ENCODE peak calls at places on chromosomes 4 and X, in ten cellular contexts. V is pancreas, K is brain microvascular endothelial cell, J is astrocyte of the spinal cord, C is upper lobe of left lung, U is epithelial cell of esophagus, I is PC-3, L is A549, N is K562, Y is OCI-LY7. H is an unnamed sample.

GRCh38 chr4:30525662-30526061 is 194.5 kb upstream of the PCDH7 start:
- DNase-seq in V (no peak), C (no peak), U (no peak), N (no peak), K (no peak), J (no peak), L (no peak), Y (no peak), I (no peak), H (no peak)

GRCh38 chrX:16712825-16713155 is 321 bp upstream of the CTPS2 start:
- DNase-seq in C (no peak), L (no peak), J (no peak), K (no peak), U (no peak), Y (no peak), V (no peak), N (no peak), I (no peak), H (no peak)

GRCh38 chr4:159444668-159445067 is 341.8 kb downstream of the RAPGEF2 start:
- DNase-seq in J (no peak), K (peak), N (peak), V (no peak), C (no peak), Y (no peak), L (peak), U (peak), I (peak), H (no peak)

GRCh38 chrX:2500681-2501151 is at the start of the genes DHRSX and ZBED1:
- DNase-seq in Y (peak), K (no peak), I (peak), N (peak), J (no peak), L (peak), V (peak), U (peak), C (peak), H (peak)

GRCh38 chr4:20251061-20251795 is 477 bp upstream of the SLIT2 start:
- DNase-seq in I (peak), L (no peak), K (no peak), J (peak), Y (no peak), U (no peak), N (no peak), C (no peak), V (no peak), H (no peak)

GRCh38 chr4:40976343-40976742 is 226.6 kb downstream of the NSUN7 start:
- DNase-seq in C (no peak), K (no peak), V (peak), U (peak), L (peak), J (peak), N (peak), Y (peak), I (peak), H (peak)

GRCh38 chr4:80103615-80104014 is 30.6 kb upstream of the ANTXR2 start:
- DNase-seq in U (no peak), Y (no peak), I (no peak), K (no peak), N (no peak), J (no peak), V (no peak), L (no peak), C (no peak), H (no peak)

GRCh38 chrX:156004740-156005139 is 7.2 kb downstream of the IL9R start:
- DNase-seq in Y (no peak), I (no peak), J (no peak), K (no peak), U (no peak), L (no peak), V (no peak), C (no peak), N (no peak), H (no peak)

GRCh38 chr4:179893967-179894590 is 2349.1 kb upstream of the TENM3 start:
- DNase-seq in I (no peak), N (no peak), J (no peak), L (no peak), V (no peak), U (no peak), K (no peak), C (no peak), Y (no peak), H (no peak)

GRCh38 chr4:156677656-156678055 is 293.9 kb downstream of the PDGFC start:
- DNase-seq in N (no peak), L (no peak), Y (no peak), U (no peak), I (no peak), J (no peak), K (no peak), C (no peak), V (no peak), H (no peak)

GRCh38 chrX:50691820-50692219 is 122.2 kb downstream of the SHROOM4 start:
- DNase-seq in I (peak), C (no peak), Y (peak), U (peak), N (peak), K (peak), J (peak), V (peak), L (peak), H (no peak)

GRCh38 chrX:74049126-74049525 is 254.9 kb upstream of the ZCCHC13 start:
- DNase-seq in K (no peak), J (no peak), L (no peak), I (no peak), C (no peak), N (no peak), U (no peak), V (no peak), Y (no peak), H (no peak)

GRCh38 chr4:87192155-87192919 is 28.1 kb downstream of the KLHL8 start:
- DNase-seq in V (no peak), C (no peak), Y (no peak), K (peak), I (no peak), J (peak), N (no peak), L (no peak), U (no peak), H (no peak)

GRCh38 chr4:184374006-184374405 is 100.3 kb downstream of the IRF2 start:
- DNase-seq in L (no peak), U (no peak), J (no peak), N (no peak), C (no peak), I (no peak), V (no peak), K (no peak), Y (no peak), H (no peak)

GRCh38 chr4:98626350-98626749 is 32.1 kb downstream of the TSPAN5 start:
- DNase-seq in U (peak), I (peak), N (no peak), J (peak), V (no peak), L (peak), Y (no peak), K (peak), C (no peak), H (no peak)

GRCh38 chr4:77358315-77358928 is 201.4 kb downstream of the CCNG2 start:
- DNase-seq in L (peak), N (peak), C (no peak), Y (peak), K (peak), U (peak), I (peak), V (peak), J (peak), H (no peak)

GRCh38 chr4:138938371-138938699 is 77.2 kb upstream of the NOCT start:
- DNase-seq in N (peak), I (peak), L (peak), C (no peak), U (peak), V (no peak), J (peak), Y (peak), K (no peak), H (no peak)

GRCh38 chr4:25863347-25863784 is 578 bp upstream of the SEL1L3 start:
- DNase-seq in Y (peak), N (no peak), K (no peak), U (no peak), V (peak), C (peak), L (peak), I (peak), J (no peak), H (peak)

GRCh38 chr4:123158576-123158975 is 236.2 kb upstream of the NUDT6 start:
- DNase-seq in U (peak), N (no peak), V (no peak), L (no peak), I (no peak), J (no peak), K (no peak), Y (no peak), C (no peak), H (no peak)

GRCh38 chr4:146582864-146583263 is 55.8 kb upstream of the POU4F2 start:
- DNase-seq in K (no peak), Y (no peak), L (no peak), U (peak), N (peak), C (no peak), J (no peak), V (no peak), I (peak), H (no peak)

GRCh38 chrX:48064261-48064660 is 7.2 kb downstream of the ZNF630 start:
- DNase-seq in I (peak), Y (no peak), K (no peak), V (no peak), J (no peak), U (peak), N (no peak), C (no peak), L (no peak), H (no peak)

GRCh38 chr4:35399912-35400311 is 844.4 kb downstream of the ARAP2 start:
- DNase-seq in L (no peak), J (no peak), C (no peak), U (no peak), Y (no peak), N (no peak), V (no peak), I (no peak), K (no peak), H (no peak)

GRCh38 chrX:56764975-56765791 is 36.1 kb downstream of the NBDY start:
- DNase-seq in Y (peak), C (peak), V (no peak), K (no peak), N (no peak), J (no peak), L (no peak), U (no peak), I (no peak), H (no peak)

GRCh38 chr4:1084796-1085403 is 28.5 kb downstream of the RNF212 start:
- DNase-seq in I (no peak), K (no peak), C (no peak), J (no peak), V (no peak), L (no peak), U (no peak), N (no peak), Y (no peak), H (no peak)

GRCh38 chrX:115539841-115540240 is 21.1 kb upstream of the PLS3 start:
- DNase-seq in U (no peak), C (no peak), L (no peak), K (peak), Y (no peak), N (no peak), V (no peak), J (no peak), I (no peak), H (no peak)

GRCh38 chr4:786861-787300 is 39.0 kb downstream of the CPLX1 start:
- DNase-seq in I (no peak), Y (no peak), V (no peak), L (no peak), C (no peak), J (no peak), K (no peak), U (no peak), N (no peak), H (no peak)

GRCh38 chr4:111501946-111502345 is 643.3 kb upstream of the FAM241A start:
- DNase-seq in K (no peak), J (no peak), L (no peak), C (no peak), N (no peak), Y (no peak), I (no peak), V (no peak), U (no peak), H (no peak)

GRCh38 chr4:113222431-113222979 is 173.1 kb downstream of the ANK2 start:
- DNase-seq in N (no peak), Y (no peak), K (peak), U (no peak), I (peak), V (no peak), L (no peak), J (no peak), C (no peak), H (no peak)

GRCh38 chr4:77188498-77189187 is 31.6 kb downstream of the CCNG2 start:
- DNase-seq in K (no peak), Y (no peak), C (no peak), L (no peak), N (no peak), V (no peak), J (no peak), I (no peak), U (no peak), H (no peak)

GRCh38 chrX:103480526-103480925 is 38.8 kb downstream of the RAB40A start:
- DNase-seq in V (no peak), C (no peak), U (no peak), J (no peak), Y (no peak), N (no peak), L (no peak), I (no peak), K (no peak), H (no peak)

GRCh38 chr4:111214371-111214770 is 591.5 kb upstream of the PITX2 start:
- DNase-seq in Y (no peak), U (peak), K (no peak), J (no peak), C (no peak), V (no peak), N (no peak), I (no peak), L (no peak), H (no peak)

GRCh38 chr4:66577922-66578321 is 907.6 kb upstream of the EPHA5 start:
- DNase-seq in L (no peak), I (peak), Y (no peak), C (no peak), K (no peak), U (no peak), V (no peak), J (no peak), N (no peak), H (no peak)

GRCh38 chrX:30572004-30572403 is 5.6 kb downstream of the TASL start:
- DNase-seq in N (no peak), L (no peak), I (no peak), C (no peak), K (no peak), J (no peak), U (no peak), Y (no peak), V (no peak), H (no peak)

GRCh38 chr4:915041-915474 is 17.1 kb downstream of the GAK start:
- DNase-seq in L (no peak), Y (no peak), N (no peak), I (no peak), V (no peak), C (no peak), J (no peak), K (no peak), U (no peak), H (no peak)

GRCh38 chr4:23902203-23902602 is 12.4 kb upstream of the PPARGC1A start:
- DNase-seq in C (no peak), U (no peak), Y (no peak), K (no peak), L (no peak), N (no peak), J (no peak), I (no peak), V (no peak), H (no peak)

GRCh38 chr4:163251204-163251603 is 81.2 kb downstream of the NPY1R start:
- DNase-seq in L (peak), J (no peak), K (no peak), C (no peak), Y (no peak), N (no peak), I (peak), U (peak), V (no peak), H (no peak)

GRCh38 chr4:16916719-16917337 is 18.4 kb upstream of the LDB2 start:
- DNase-seq in N (peak), C (peak), J (peak), Y (peak), K (peak), L (peak), U (peak), V (peak), I (peak), H (peak)

GRCh38 chr4:123671633-123672404 is 275.2 kb downstream of the SPRY1 start:
- DNase-seq in K (no peak), J (no peak), V (no peak), I (no peak), U (no peak), C (no peak), N (no peak), L (no peak), Y (no peak), H (no peak)

GRCh38 chr4:95544433-95545103 is 4.2 kb downstream of the UNC5C start:
- DNase-seq in V (no peak), U (no peak), K (no peak), L (no peak), Y (no peak), C (no peak), I (no peak), J (no peak), N (no peak), H (no peak)
- TF ChIP-seq CTCF in V (no peak), U (peak), K (peak), L (no peak), Y (no peak), C (no peak), I (peak), J (peak), N (no peak), H (no peak)

GRCh38 chr4:150056569-150056968 is 21.7 kb upstream of the DCLK2 start:
- DNase-seq in I (no peak), K (no peak), C (no peak), N (no peak), U (peak), L (peak), V (no peak), J (no peak), Y (no peak), H (no peak)
- H3K4me3 ChIP-seq in I (no peak), K (no peak), C (no peak), N (no peak), U (no peak), L (no peak), V (no peak), J (no peak), Y (no peak), H (no peak)

DNA sequence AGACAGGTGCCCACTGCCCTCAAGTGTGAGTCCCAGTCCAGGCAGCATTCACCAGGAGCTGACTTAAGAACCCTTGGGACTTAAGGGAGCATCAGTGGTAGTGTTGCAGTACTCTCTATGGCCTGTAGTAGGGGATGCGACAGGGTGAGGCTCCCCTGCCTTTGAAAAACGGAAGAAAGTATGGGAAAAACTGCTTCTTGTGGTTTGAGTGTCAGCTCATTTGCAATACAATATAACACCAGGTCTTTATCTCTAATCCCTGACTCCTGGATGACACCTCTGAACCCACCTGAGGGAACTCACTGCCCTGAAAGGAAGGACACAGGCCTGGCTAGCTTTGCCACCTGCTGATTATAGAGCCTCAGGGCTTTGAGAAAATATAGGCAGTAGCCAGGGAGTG is 176.0 kb downstream of the SMARCA1 start:
- DNase-seq in V (no peak), J (no peak), I (no peak), Y (peak), K (no peak), U (no peak), L (peak), N (no peak), C (no peak), H (no peak)
- TF ChIP-seq CTCF in V (no peak), J (peak), I (no peak), Y (peak), K (peak), U (no peak), L (no peak), N (no peak), C (no peak), H (no peak)

GRCh38 chrX:101488796-101489195 is 3.5 kb downstream of the ARMCX4 start:
- DNase-seq in V (no peak), I (no peak), N (no peak), L (no peak), U (no peak), Y (no peak), C (no peak), K (no peak), J (no peak), H (no peak)

GRCh38 chrX:101483705-101484104 is 1.6 kb upstream of the ARMCX4 start:
- DNase-seq in L (no peak), K (no peak), N (peak), Y (no peak), U (no peak), I (no peak), J (no peak), C (no peak), V (no peak), H (no peak)

GRCh38 chrX:101482296-101482695 is 3.0 kb upstream of the ARMCX4 start:
- DNase-seq in U (no peak), K (peak), J (peak), Y (no peak), I (no peak), V (no peak), L (no peak), N (no peak), C (no peak), H (no peak)

GRCh38 chrX:101485212-101486064 is at the start of gene ARMCX4:
- DNase-seq in Y (no peak), C (peak), I (no peak), U (peak), N (no peak), L (no peak), J (peak), V (peak), K (peak), H (no peak)
- H3K4me3 ChIP-seq in Y (no peak), C (peak), I (no peak), U (peak), N (no peak), L (no peak), J (peak), V (peak), K (peak), H (no peak)

GRCh38 chrX:152641996-152642395 is 4.3 kb downstream of the GABRQ start:
- DNase-seq in N (peak), K (no peak), U (peak), L (peak), I (peak), V (no peak), C (no peak), J (no peak), Y (no peak), H (peak)
- TF ChIP-seq CTCF in N (peak), K (peak), U (peak), L (no peak), I (peak), V (no peak), C (no peak), J (peak), Y (peak), H (no peak)

GRCh38 chrX:39528161-39528560 is 569.6 kb downstream of the BCOR start:
- DNase-seq in L (no peak), N (no peak), V (no peak), C (no peak), J (no peak), Y (no peak), U (no peak), K (no peak), I (no peak), H (no peak)
- H3K4me3 ChIP-seq in L (no peak), N (no peak), V (no peak), C (no peak), J (no peak), Y (no peak), U (no peak), K (no peak), I (no peak), H (no peak)

DNA sequence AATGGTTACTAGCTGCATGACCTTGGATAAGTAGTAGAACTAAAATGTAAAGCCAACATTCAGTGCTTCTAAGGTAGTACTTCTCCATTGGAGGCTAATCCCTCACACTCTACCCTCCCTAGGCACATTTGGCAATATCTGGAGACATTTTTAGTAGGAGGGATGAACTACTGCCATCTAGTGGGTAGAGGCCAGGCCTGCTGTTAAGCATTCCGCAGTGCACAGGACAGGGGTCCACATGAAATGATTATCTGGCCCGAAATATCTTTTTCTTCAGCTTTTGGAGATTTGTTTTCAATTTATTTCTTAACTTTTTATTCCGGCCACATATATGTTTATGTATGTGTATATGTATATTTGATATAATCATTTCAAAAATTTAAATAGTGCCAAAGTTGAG is 36.0 kb upstream of the SPANXC start:
- DNase-seq in K (no peak), N (peak), U (peak), V (peak), L (peak), C (no peak), Y (peak), I (peak), J (peak), H (no peak)
- TF ChIP-seq CTCF in K (peak), N (peak), U (peak), V (peak), L (peak), C (peak), Y (peak), I (peak), J (peak), H (no peak)

DNA sequence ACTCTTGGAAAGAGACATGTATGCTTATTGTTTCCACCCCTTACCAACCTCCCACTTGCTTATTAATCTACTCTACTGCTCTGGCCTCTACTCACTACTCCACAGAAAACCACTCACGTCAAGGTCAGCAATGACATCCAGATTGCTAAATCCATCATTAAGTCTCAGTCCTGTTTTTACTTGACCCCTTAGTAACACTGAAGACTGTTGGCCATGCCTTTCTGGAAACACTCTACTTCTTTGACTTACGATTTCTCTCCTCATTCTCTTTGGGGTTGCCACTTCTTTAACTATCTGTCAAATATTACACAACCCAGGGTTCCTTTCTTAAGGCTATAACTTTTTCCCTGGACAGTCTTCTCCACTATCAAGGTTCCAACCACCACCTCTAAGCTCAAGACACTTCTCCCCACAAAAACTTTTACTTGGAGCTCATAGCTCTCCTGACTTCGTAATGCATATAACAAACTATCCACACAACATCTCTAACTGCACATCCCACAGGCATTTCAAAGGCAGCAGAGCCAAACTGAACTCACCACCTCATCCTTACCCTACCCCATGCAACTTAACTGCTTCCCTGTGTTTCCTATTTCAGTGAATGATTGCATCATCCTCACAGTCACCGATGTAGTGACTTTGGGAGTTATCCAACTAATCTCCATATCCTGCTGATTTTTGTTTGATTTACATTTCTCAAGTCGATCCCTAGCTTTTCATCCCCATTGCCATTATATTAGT is 15.8 kb upstream of the MAGEA4 start:
- DNase-seq in K (peak), I (no peak), N (peak), V (no peak), J (peak), U (peak), L (peak), C (no peak), Y (no peak), H (no peak)
- H3K4me3 ChIP-seq in K (no peak), I (no peak), N (no peak), V (no peak), J (no peak), U (no peak), L (no peak), C (no peak), Y (no peak), H (no peak)

H was measured in Caco-2.